ENCODE peak calls at places on chromosomes 11 and 22, in nine cellular contexts. E is foreskin fibroblast, W is neural crest cell, D is nephron progenitor cell, Z is PC-9, F is WTC11, C is progenitor cell of endocrine pancreas, R is testis, S is IMR-90. O is an unnamed sample.

GRCh38 chr11:67483901-67484665 is 1.3 kb downstream of the AIP start:
- DNase-seq in F (no peak), E (no peak), W (no peak), D (no peak), C (no peak), S (no peak), R (no peak), Z (no peak), O (no peak)

GRCh38 chr11:196786-197731 is 4.2 kb downstream of the SCGB1C1 start:
- DNase-seq in D (no peak), W (no peak), E (peak), R (peak), F (no peak), S (no peak), C (no peak), Z (no peak), O (no peak)

GRCh38 chr11:2451916-2452694 is 7.3 kb downstream of the KCNQ1 start:
- DNase-seq in W (no peak), Z (no peak), C (no peak), S (no peak), R (no peak), D (no peak), E (peak), F (peak), O (no peak)

GRCh38 chr11:100247701-100248100 is 439.4 kb upstream of the ARHGAP42 start:
- DNase-seq in R (no peak), C (no peak), Z (no peak), E (no peak), F (no peak), S (no peak), D (no peak), W (no peak), O (no peak)

GRCh38 chr11:95999604-96000003 is 75.7 kb upstream of the MTMR2 start:
- DNase-seq in W (no peak), F (no peak), C (no peak), S (no peak), Z (no peak), R (no peak), E (no peak), D (no peak), O (no peak)

GRCh38 chr11:100753562-100753961 is 66.5 kb downstream of the ARHGAP42 start:
- DNase-seq in W (no peak), S (no peak), R (no peak), D (peak), Z (no peak), C (no peak), F (peak), E (no peak), O (no peak)

GRCh38 chr11:24155792-24156191 is 341.1 kb upstream of the LUZP2 start:
- DNase-seq in S (no peak), C (no peak), Z (no peak), F (peak), W (no peak), D (peak), R (no peak), E (no peak), O (no peak)

GRCh38 chr11:121367434-121367833 is 74.9 kb downstream of the SC5D start:
- DNase-seq in R (no peak), Z (no peak), F (no peak), D (no peak), C (no peak), W (no peak), S (peak), E (peak), O (no peak)

GRCh38 chr11:2833051-2833937 is 52.3 kb downstream of the CDKN1C start:
- DNase-seq in R (no peak), E (no peak), D (no peak), C (no peak), Z (no peak), W (no peak), S (no peak), F (no peak), O (no peak)

GRCh38 chr11:12109591-12110196 is 696 bp upstream of the MICAL2 start:
- DNase-seq in S (no peak), Z (no peak), D (no peak), R (no peak), F (no peak), W (no peak), E (no peak), C (no peak), O (no peak)

GRCh38 chr11:98835336-98835735 is 185.4 kb upstream of the CNTN5 start:
- DNase-seq in R (no peak), W (no peak), E (no peak), Z (no peak), F (no peak), D (no peak), S (no peak), C (no peak), O (no peak)

GRCh38 chr11:10325398-10326079 is 20.7 kb downstream of the ADM start:
- DNase-seq in E (peak), F (no peak), Z (no peak), S (peak), W (no peak), C (no peak), R (no peak), D (no peak), O (no peak)

GRCh38 chr22:49528420-49528720 is 299.3 kb downstream of the BRD1 start:
- DNase-seq in D (no peak), F (no peak), W (no peak), Z (no peak), S (no peak), C (no peak), E (no peak), R (no peak), O (no peak)

GRCh38 chr11:75241036-75241905 is 697 bp downstream of the TPBGL start:
- DNase-seq in D (peak), W (peak), S (peak), F (peak), E (peak), R (peak), Z (peak), C (peak), O (peak)
- TF ChIP-seq CTCF in D (no peak), W (peak), S (peak), F (peak), E (peak), R (peak), Z (no peak), C (peak), O (peak)

GRCh38 chr22:22692707-22693530 is 48.5 kb downstream of the GGTLC2 start:
- DNase-seq in S (peak), R (peak), F (peak), D (peak), W (no peak), E (peak), Z (peak), C (peak), O (no peak)
- TF ChIP-seq CTCF in S (peak), R (peak), F (no peak), D (peak), W (peak), E (peak), Z (peak), C (peak), O (peak)

DNA sequence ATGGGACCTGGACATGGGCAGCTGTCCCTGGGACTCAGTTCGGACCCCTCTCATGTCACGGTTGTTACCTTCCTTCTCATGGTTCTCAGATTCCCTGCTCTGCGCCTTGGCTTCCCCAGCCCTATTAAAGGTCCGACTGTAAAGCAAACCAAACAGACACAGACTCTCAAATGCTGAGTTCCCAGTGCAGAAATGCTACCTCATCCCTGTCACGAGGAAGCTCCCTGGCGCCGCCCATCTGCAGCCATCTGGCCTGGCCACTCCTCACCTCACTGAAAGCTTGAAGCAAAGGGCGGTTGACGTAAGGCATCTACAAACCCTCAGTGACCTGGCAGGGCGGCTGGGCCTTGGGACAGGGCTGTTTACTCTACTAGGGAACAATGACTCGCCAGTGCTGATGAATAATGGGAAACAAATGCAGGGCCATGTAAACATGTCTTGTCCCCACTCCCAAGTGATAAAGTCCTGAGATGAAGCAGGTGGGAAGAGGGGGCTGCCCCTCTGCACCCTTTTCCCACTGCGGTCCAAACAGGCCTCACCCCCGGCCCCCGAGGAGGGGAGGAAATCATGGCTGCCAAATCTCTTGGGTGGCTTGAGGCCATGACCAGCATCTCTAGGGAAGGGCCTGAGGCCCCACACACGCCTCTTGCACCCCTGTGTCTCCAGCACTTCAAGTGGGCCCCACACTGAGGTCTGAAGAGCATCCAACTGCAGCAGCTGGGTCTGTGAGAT is 49.3 kb downstream of the SCUBE1 start:
- DNase-seq in C (peak), E (peak), Z (peak), R (no peak), W (no peak), D (peak), S (peak), F (no peak), O (no peak)
- TF ChIP-seq CTCF in C (no peak), E (no peak), Z (no peak), R (no peak), W (no peak), D (no peak), S (no peak), F (no peak), O (no peak)

DNA sequence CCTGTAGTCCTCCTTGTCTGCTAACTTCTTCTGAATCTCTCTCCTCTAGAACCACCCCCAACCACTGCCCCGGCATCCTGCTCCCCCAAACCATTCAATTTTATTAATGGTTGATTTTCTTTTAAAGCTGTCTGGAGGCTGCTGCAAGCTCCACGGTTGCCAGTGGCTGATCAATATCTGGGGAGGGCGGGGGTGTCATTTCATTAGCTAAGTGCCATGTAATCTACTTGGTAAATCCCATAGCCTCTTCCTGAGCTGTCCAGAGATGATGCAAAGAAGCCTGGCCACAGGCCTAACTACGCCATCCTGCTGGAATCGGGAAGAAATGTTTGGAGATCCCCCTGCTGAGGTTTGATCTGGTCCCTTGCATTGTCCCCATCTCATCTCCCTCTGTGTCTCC is 440.1 kb downstream of the MIAT start:
- DNase-seq in C (no peak), S (no peak), W (no peak), F (no peak), D (no peak), R (no peak), Z (no peak), E (no peak), O (peak)
- TF ChIP-seq CTCF in C (no peak), S (no peak), W (no peak), F (no peak), D (no peak), R (no peak), Z (no peak), E (no peak), O (no peak)

DNA sequence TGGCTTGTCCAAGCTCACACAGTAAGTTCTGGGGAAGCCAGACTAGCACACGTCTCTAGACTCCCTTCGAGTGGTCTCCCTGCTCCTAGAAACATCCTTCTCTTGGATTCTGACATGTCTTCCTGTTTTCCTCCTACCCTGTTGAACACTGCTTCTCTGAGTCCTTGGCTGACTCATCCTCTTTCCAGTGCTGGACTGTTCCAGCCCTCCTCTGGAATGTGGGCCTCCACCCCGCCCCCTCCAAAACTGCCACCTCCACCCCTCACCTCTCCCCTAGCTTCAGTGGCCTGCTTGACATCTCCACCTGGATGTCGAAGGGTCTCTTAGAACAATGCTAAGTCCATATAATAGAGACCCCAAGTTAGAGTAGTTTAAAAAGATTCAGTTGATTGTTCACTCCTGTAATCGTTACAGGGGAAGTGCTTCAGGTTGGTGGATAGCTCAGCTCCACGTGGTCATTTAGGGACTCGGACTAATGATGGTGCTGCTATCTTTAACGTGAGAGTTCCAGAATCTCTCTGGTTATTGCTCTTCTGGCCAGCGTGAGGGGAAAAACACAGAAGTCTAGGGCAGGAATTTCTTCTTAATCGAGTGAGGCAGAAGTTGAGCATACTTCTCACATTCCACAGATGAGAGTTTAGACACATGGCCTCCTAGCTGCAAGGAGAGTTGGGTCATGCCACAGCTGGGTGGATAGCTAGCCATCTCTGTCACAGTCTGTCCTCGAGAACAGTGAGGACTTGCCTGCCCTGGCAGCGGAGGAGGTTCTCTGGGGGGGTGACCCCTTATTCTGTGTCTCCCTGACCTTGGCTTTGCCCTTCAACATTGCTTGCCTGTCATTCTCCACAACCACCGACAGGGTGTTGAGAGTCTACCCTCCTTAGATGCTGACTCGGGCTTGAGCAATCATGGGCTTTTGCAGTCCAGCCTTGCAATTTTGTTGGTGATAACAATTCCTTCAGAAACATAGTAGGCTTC is 4.7 kb upstream of the C11orf96 start:
- DNase-seq in E (peak), C (no peak), F (no peak), S (peak), W (no peak), D (no peak), R (no peak), Z (peak), O (no peak)
- TF ChIP-seq CTCF in E (peak), C (peak), F (no peak), S (no peak), W (no peak), D (no peak), R (no peak), Z (peak), O (no peak)

O was measured in D721Med.